ENCODE peak calls at places on chromosomes 12 and 14, in five cellular contexts. H is breast epithelium, S is HepG2, J is stomach, C is IMR-90. K is an unnamed sample.

GRCh38 chr12:75953312-75953906 is 78.2 kb downstream of the PHLDA1 start:
- DNase-seq in H (no peak), S (no peak), J (no peak), C (peak; percentile 63), K (no peak)

GRCh38 chr14:52351561-52352491 is 37.7 kb downstream of the PTGER2 start:
- DNase-seq in H (no peak), S (no peak), C (peak; percentile 41), J (no peak), K (no peak)

GRCh38 chr12:19130224-19131019 is 889 bp downstream of the PLEKHA5 start:
- DNase-seq in S (no peak), H (peak; percentile 24), J (peak; percentile 34), C (no peak), K (no peak)

GRCh38 chr14:26597136-26598080 is at the start of gene NOVA1:
- DNase-seq in H (no peak), S (no peak), J (no peak), C (no peak), K (peak; percentile 5)

GRCh38 chr14:58078068-58078467 is 73.9 kb downstream of the ARMH4 start:
- DNase-seq in C (peak; percentile 84), S (no peak), J (no peak), H (peak; percentile 18), K (no peak)

GRCh38 chr12:106227641-106228319 is 20.0 kb downstream of the CKAP4 start:
- DNase-seq in S (peak; percentile 47), J (peak; percentile 59), C (no peak), H (no peak), K (peak; percentile 70)

GRCh38 chr12:62799126-62799736 is 135.7 kb downstream of the PPM1H start:
- DNase-seq in J (peak; percentile 51), C (peak; percentile 72), S (peak; percentile 56), H (peak; percentile 35), K (no peak)

GRCh38 chr12:49553512-49554088 is 14.3 kb downstream of the MCRS1 start:
- DNase-seq in C (no peak), S (peak; percentile 58), J (no peak), H (no peak), K (no peak)

GRCh38 chr12:11609045-11609444 is 40.4 kb upstream of the ETV6 start:
- DNase-seq in H (no peak), S (no peak), C (no peak), J (no peak), K (no peak)

GRCh38 chr12:120690978-120691377 is 4.0 kb downstream of the MLEC start:
- DNase-seq in C (no peak), H (no peak), J (no peak), S (no peak), K (no peak)

GRCh38 chr12:120688527-120689071 is 1.6 kb downstream of the MLEC start:
- DNase-seq in C (no peak), J (no peak), S (no peak), H (no peak), K (no peak)

GRCh38 chr12:120687570-120688289 is 781 bp downstream of the MLEC start:
- DNase-seq in C (no peak), S (no peak), H (no peak), J (no peak), K (no peak)

GRCh38 chr12:120690083-120690450 is 3.1 kb downstream of the MLEC start:
- DNase-seq in C (no peak), H (no peak), S (no peak), J (no peak), K (no peak)

DNA sequence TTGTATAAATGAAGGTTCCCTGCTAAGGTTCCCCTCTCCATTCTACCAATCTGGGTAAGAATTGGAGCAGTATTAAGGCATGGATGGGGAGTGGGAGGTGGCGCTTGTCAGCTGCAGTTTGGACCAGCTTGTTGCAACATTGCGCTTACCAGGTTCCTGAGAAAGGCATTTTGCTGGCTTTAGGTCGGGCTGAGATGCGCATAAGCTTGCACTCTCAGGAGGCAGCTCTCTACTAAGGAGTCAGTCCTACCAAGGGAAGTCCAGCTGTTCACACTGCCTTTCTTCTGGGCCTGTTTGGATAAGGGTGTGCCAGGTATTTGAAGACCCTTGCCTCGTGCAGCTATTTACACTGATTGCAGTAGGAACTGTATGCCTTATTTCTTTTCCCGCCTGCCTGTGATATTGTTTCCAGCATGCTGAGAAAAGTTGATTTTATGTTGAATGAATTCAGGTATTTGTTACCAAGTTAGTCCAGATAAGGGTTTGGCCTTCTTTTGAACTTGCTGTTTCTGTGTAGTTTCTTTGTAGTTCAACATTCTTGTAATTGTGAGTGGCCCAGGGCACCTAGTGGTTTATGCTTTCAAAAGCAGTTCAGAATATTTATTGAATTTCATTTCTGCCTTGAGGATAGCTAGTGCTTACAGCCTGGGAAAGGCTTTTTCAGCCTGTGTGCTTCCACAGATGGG is 2.6 kb downstream of the MLEC start:
- DNase-seq in C (no peak), S (peak; percentile 41), J (no peak), H (no peak), K (no peak)
- H3K4me1 ChIP-seq in C (peaks cover 11% of the 10 kb centered on the region), S (peaks cover 70% of the 10 kb centered on the region), J (peaks cover 67% of the 10 kb centered on the region), H (peaks cover 5% of the 10 kb centered on the region), K (peaks cover 61% of the 10 kb centered on the region)

GRCh38 chr12:26691234-26691970 is 141.6 kb downstream of the ITPR2 start:
- DNase-seq in C (peak; percentile 99), S (peak; percentile 24), J (no peak), H (no peak), K (no peak)
- TF ChIP-seq POLR2A in C (no peak), S (no peak), J (no peak), H (no peak), K (no peak)

GRCh38 chr12:120115066-120115465 is 1.5 kb downstream of the RAB35 start:
- DNase-seq in C (no peak), H (no peak), S (no peak), J (no peak), K (no peak)
- H3K27ac ChIP-seq in C (no peak overlapping the region), H (no peak overlapping the region), S (no peak overlapping the region), J (no peak overlapping the region), K (peak overlapping the region; percentile 99)

DNA sequence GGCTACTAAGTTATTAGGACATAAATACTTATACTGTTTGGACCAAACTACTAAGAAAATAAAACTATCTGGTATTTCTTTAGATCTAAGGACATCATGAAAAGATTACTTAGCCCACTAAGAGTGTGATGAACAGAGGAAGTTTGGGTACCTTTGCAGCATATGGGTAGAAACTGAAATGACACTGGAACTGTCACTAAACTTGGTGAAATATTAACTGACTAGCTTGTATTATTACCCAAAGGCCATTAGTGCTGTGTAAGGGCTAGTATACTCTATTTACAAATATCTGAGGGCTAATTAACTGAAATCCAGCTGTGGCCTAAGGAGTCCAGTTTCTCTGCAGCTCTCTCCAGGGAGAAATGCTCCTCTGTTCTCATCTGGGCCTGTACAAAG is 45.5 kb downstream of the PAWR start:
- DNase-seq in S (peak; percentile 9), C (no peak), J (no peak), H (no peak), K (no peak)
- H3K4me1 ChIP-seq in S (peaks cover 82% of the 10 kb centered on the region), C (peaks cover 1% of the 10 kb centered on the region), J (peaks cover 35% of the 10 kb centered on the region), H (no peaks in the 10 kb centered on the region), K (no peaks in the 10 kb centered on the region)

GRCh38 chr14:102901633-102902032 is 20.8 kb upstream of the AMN start:
- DNase-seq in C (no peak), J (no peak), H (no peak), S (no peak), K (no peak)
- TF ChIP-seq POLR2A in C (no peak), J (no peak), H (no peak), S (no peak), K (no peak)

DNA sequence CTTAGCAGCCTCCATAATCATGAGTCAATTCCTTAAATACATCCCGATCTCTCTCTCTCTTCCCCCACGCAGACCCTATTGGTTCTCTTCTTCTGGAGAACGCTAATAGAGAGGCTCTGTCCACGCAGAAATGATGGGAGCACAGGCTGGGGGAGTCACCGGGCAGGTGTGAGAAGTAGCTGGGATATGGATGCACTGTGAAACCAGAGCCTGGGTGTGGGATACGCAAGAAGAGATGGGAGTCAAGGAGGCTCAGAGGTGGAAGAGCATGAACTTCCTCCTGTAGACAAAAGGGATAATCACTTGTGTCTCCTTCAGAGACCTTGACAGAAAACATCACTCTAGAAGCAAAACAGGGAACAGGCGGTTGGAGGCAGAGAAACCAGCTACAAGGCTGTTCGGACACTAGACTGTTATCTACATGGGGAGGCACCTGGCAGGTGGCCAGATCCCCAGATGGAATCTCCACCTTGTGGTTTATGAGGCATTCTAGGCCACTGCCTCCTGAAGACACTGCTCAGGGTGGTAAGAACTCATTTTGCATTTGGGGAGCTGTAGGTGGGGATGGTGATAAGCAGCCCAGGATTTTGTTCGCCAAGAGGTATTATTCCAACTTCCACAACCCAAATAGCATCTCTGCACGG is 7.2 kb upstream of the SELPLG start:
- DNase-seq in J (peak; percentile 51), C (peak; percentile 59), S (no peak), H (no peak), K (peak; percentile 41)
- H3K27ac ChIP-seq in J (no peak overlapping the region), C (no peak overlapping the region), S (no peak overlapping the region), H (no peak overlapping the region), K (no peak overlapping the region)

GRCh38 chr14:61525293-61526011 is 169.9 kb upstream of the HIF1A start:
- DNase-seq in J (peak; percentile 58), S (no peak), C (peak; percentile 52), H (peak; percentile 89), K (peak; percentile 70)
- H3K4me1 ChIP-seq in J (peaks cover 60% of the 10 kb centered on the region), S (peaks cover 64% of the 10 kb centered on the region), C (peaks cover 33% of the 10 kb centered on the region), H (peaks cover 3% of the 10 kb centered on the region), K (peaks cover 44% of the 10 kb centered on the region)

DNA sequence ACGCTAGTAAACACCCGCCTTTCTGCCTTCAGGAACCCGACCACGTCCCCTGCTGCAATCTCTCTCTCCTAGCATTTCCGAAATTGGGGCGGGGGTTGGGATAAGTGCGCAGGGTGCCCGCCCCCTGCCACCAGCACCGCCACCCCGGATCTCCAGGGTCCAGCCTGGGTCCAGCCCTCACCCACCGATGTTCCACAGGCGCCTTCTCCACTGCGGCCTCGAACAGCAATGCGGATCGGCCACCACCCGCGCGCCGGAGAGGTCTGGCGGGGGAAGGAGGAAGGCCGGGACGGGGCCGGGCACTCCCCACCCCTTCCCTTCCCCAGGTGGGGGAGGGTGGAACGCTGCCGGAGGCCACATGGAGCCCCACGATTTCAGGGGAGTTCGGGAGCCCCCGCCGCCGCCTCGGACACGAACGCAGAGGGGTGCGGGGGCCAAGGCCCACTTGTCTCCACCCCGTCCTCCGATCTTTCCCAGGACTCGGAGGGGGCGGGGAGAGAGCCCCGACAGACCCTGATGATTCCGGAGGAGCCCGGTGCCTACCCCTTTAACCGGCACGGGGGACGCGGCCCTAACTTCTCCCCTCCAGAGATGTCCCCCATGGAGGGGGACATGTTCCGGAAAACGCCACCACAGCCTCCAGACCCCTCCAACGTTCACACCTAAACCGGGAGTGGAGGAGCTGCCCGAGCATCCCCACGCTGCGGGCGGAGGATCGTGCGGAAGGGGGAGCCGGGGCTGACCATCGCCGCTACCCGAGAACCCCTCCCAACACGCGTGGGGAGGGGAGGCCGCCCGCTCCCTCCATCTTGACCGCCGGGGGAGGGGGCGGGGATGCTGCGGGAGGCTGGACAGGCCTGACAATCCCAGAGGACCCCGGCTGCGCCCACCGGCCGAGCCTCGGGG is 1.1 kb downstream of the ATXN2 start:
- DNase-seq in S (no peak), C (no peak), H (peak; percentile 23), J (peak; percentile 60), K (peak; percentile 9)
- TF ChIP-seq POLR2A in S (peak; percentile 29), C (no peak), H (no peak), J (no peak), K (no peak)

DNA sequence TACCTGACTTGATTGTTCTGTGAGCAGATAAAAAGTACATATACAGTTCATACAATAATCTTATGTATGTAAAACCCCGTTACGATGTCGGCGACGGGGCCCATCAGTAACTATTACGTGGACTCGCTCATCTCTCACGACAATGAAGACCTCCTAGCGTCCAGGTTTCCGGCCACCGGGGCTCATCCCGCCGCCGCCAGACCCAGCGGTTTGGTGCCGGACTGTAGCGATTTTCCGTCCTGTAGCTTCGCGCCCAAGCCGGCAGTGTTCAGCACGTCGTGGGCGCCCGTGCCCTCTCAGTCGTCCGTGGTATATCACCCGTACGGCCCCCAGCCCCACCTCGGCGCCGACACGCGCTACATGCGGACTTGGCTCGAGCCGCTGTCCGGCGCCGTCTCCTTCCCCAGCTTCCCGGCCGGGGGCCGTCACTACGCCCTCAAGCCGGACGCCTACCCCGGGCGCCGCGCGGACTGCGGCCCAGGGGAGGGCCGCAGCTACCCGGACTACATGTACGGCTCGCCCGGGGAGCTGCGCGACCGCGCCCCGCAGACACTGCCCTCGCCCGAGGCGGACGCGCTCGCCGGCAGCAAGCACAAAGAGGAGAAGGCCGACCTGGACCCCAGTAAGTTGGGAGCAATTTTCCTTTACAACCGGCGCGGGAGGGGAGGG is at the start of gene HOXC9:
- DNase-seq in H (no peak), J (no peak), S (no peak), C (no peak), K (no peak)
- H3K27ac ChIP-seq in H (peak within 1 kb of the TSS; percentile 95), J (no peak within 1 kb of the TSS), S (no peak within 1 kb of the TSS), C (no peak within 1 kb of the TSS), K (peak within 1 kb of the TSS; percentile 99)

K was measured in gastrocnemius medialis.